ENCODE peak calls at places on chromosomes 6 and 20, in five cellular contexts. J, K, X, U and L are unnamed samples.

GRCh38 chr6:71488186-71488585 is 199.6 kb downstream of the OGFRL1 start:
- DNase-seq in J (no peak), K (no peak), X (no peak), U (no peak), L (no peak)

GRCh38 chr6:84836366-84836765 is 72.0 kb upstream of the TBX18 start:
- DNase-seq in J (no peak), K (no peak), X (no peak), U (no peak), L (no peak)

GRCh38 chr6:53615633-53616449 is 49.7 kb downstream of the KLHL31 start:
- DNase-seq in J (no peak), K (no peak), X (no peak), U (no peak), L (peak; percentile 95)

GRCh38 chr20:60255866-60256265 is 297.6 kb downstream of the CDH26 start:
- DNase-seq in J (no peak), K (no peak), X (no peak), U (no peak), L (peak; percentile 87)

GRCh38 chr20:9520096-9520495 is 5.7 kb downstream of the LAMP5 start:
- DNase-seq in J (no peak), K (peak; percentile 20), X (no peak), U (no peak), L (no peak)

GRCh38 chr6:170088349-170088951 is 202.4 kb downstream of the DLL1 start:
- DNase-seq in J (no peak), K (no peak), X (peak; percentile 62), U (peak; percentile 9), L (no peak)

GRCh38 chr20:46014517-46015396 is 6.0 kb downstream of the MMP9 start:
- DNase-seq in J (no peak), K (no peak), X (no peak), U (no peak), L (no peak)

GRCh38 chr6:15512126-15512525 is 150.7 kb downstream of the DTNBP1 start:
- DNase-seq in J (no peak), K (no peak), X (no peak), U (no peak), L (no peak)

GRCh38 chr20:10761786-10762185 is 88.0 kb upstream of the JAG1 start:
- DNase-seq in J (no peak), K (no peak), X (no peak), U (no peak), L (peak; percentile 88)

GRCh38 chr20:50359607-50360217 is 150.5 kb upstream of the PTPN1 start:
- DNase-seq in J (no peak), K (no peak), X (no peak), U (no peak), L (no peak)

GRCh38 chr6:36984581-36985383 is 1.2 kb downstream of the MTCH1 start:
- DNase-seq in J (peak; percentile 21), K (peak; percentile 89), X (peak; percentile 65), U (peak; percentile 25), L (peak; percentile 85)

GRCh38 chr6:79813854-79814477 is 133.4 kb downstream of the ELOVL4 start:
- DNase-seq in J (peak; percentile 37), K (peak; percentile 58), X (peak; percentile 75), U (peak; percentile 38), L (peak; percentile 58)

GRCh38 chr20:48292806-48293205 is 507.5 kb upstream of the SULF2 start:
- DNase-seq in J (no peak), K (peak; percentile 39), X (no peak), U (no peak), L (peak; percentile 44)

GRCh38 chr6:52718535-52718934 is 44.7 kb downstream of the GSTA2 start:
- DNase-seq in J (no peak), K (no peak), X (no peak), U (no peak), L (no peak)

GRCh38 chr6:139030539-139030938 is 2.0 kb downstream of the ABRACL start:
- DNase-seq in J (no peak), K (no peak), X (peak; percentile 78), U (peak; percentile 79), L (no peak)

GRCh38 chr20:21505810-21506530 is 7.9 kb downstream of the NKX2-2 start:
- DNase-seq in J (peak; percentile 53), K (peak; percentile 96), X (peak; percentile 65), U (peak; percentile 31), L (peak; percentile 64)

GRCh38 chr20:2528671-2529070 is 7.7 kb upstream of the TMC2 start:
- DNase-seq in J (no peak), K (no peak), X (no peak), U (no peak), L (no peak)

GRCh38 chr20:20837574-20838021 is 125.2 kb upstream of the RALGAPA2 start:
- DNase-seq in J (peak; percentile 3), K (peak; percentile 74), X (peak; percentile 50), U (no peak), L (peak; percentile 52)

GRCh38 chr6:41021832-41022231 is 17.2 kb downstream of the UNC5CL start:
- DNase-seq in J (no peak), K (peak; percentile 16), X (no peak), U (no peak), L (peak; percentile 96)